ENCODE peak calls at places on chromosomes 3 and 15, in nine cellular contexts. J is naive thymus-derived CD4-positive, alpha-beta T cell; E is astrocyte; L is CD4-positive, alpha-beta T cell; O is activated T-cell treated with anti-CD3 and anti-CD28 coated beads, Interleukin-2, amount 50 U/mL, for 72 hours; I is HepG2; T is dorsolateral prefrontal cortex; U is AG04450; Z is stimulated activated CD4-positive, alpha-beta T cell treated with anti-CD3 and anti-CD28 coated beads, Interleukin-15, amount 100 ng/mL, for 24 hours. M is an unnamed sample.

GRCh38 chr3:108862865-108863798 is 40.5 kb downstream of the TRAT1 start:
- DNase-seq in Z (peak), I (no peak), J (no peak), L (no peak), T (no peak), U (peak), E (peak), O (peak), M (peak)

GRCh38 chr3:55501905-55502304 is 14.8 kb upstream of the WNT5A start:
- DNase-seq in I (no peak), T (no peak), L (no peak), E (peak), J (no peak), O (no peak), U (no peak), Z (no peak), M (no peak)

GRCh38 chr3:16546186-16547004 is 32.9 kb upstream of the RFTN1 start:
- DNase-seq in T (no peak), J (no peak), I (no peak), L (no peak), Z (no peak), E (no peak), O (no peak), U (no peak), M (no peak)

GRCh38 chr15:60526127-60526616 is 47.2 kb upstream of the ICE2 start:
- DNase-seq in Z (no peak), U (no peak), J (no peak), I (no peak), T (no peak), L (peak), E (no peak), O (no peak), M (no peak)

GRCh38 chr15:42508263-42508690 is 12.8 kb downstream of the SNAP23 start:
- DNase-seq in J (no peak), O (no peak), T (no peak), U (no peak), E (no peak), I (no peak), Z (no peak), L (no peak), M (no peak)

GRCh38 chr3:117539729-117540128 is 830.1 kb downstream of the TUSC7 start:
- DNase-seq in T (no peak), L (no peak), E (no peak), U (no peak), O (no peak), I (no peak), Z (no peak), J (no peak), M (no peak)

GRCh38 chr3:191702121-191702520 is 241.2 kb downstream of the PYDC2 start:
- DNase-seq in Z (no peak), J (no peak), T (no peak), O (no peak), E (no peak), I (no peak), L (no peak), U (no peak), M (no peak)

GRCh38 chr15:72380743-72381142 is 4.9 kb upstream of the HEXA start:
- DNase-seq in U (no peak), T (no peak), L (no peak), O (no peak), Z (no peak), I (no peak), J (no peak), E (no peak), M (no peak)

GRCh38 chr3:135034881-135035440 is 239.9 kb downstream of the EPHB1 start:
- DNase-seq in J (no peak), E (no peak), Z (no peak), L (no peak), I (no peak), O (no peak), T (no peak), U (no peak), M (no peak)

GRCh38 chr3:177385831-177386301 is 188.6 kb upstream of the TBL1XR1 start:
- DNase-seq in J (no peak), E (peak), O (no peak), I (no peak), Z (no peak), T (no peak), L (no peak), U (peak), M (no peak)

GRCh38 chr15:101320501-101321052 is 25.5 kb upstream of the SNRPA1 start:
- DNase-seq in Z (peak), J (peak), T (no peak), L (peak), U (no peak), O (peak), E (peak), I (no peak), M (peak)

GRCh38 chr3:28122227-28122626 is 119.2 kb upstream of the CMC1 start:
- DNase-seq in O (no peak), T (no peak), I (no peak), E (peak), J (no peak), U (no peak), Z (no peak), L (no peak), M (no peak)

GRCh38 chr3:98962189-98962930 is 60.9 kb upstream of the DCBLD2 start:
- DNase-seq in U (peak), Z (no peak), I (peak), O (no peak), T (no peak), L (no peak), J (no peak), E (peak), M (no peak)

GRCh38 chr3:130345487-130346079 is at the start of gene COL6A5:
- DNase-seq in T (no peak), O (no peak), I (no peak), U (no peak), Z (no peak), J (no peak), E (no peak), L (no peak), M (no peak)

M was measured in MM.1S.